ENCODE peak calls at places on chromosomes 7 and 10, in four cellular contexts. U, E, F and V are unnamed samples.

GRCh38 chr7:27095897-27096755 is at the start of gene HOXA1:
- DNase-seq in U (no peak), E (peak), F (peak), V (peak)

GRCh38 chr7:7330997-7331396 is 148.7 kb downstream of the C1GALT1 start:
- DNase-seq in U (peak), E (no peak), F (peak), V (no peak)

GRCh38 chr10:100784126-100784525 is 38.7 kb downstream of the PAX2 start:
- DNase-seq in U (no peak), E (no peak), F (no peak), V (no peak)

GRCh38 chr7:71348751-71349415 is 216.9 kb downstream of the GALNT17 start:
- DNase-seq in U (no peak), E (no peak), F (no peak), V (no peak)

GRCh38 chr10:73818402-73818801 is 7.0 kb upstream of the NDST2 start:
- DNase-seq in U (no peak), E (no peak), F (no peak), V (no peak)

GRCh38 chr10:79446451-79447020 is 1.1 kb upstream of the ZCCHC24 start:
- DNase-seq in U (peak), E (no peak), F (no peak), V (no peak)

GRCh38 chr7:55476071-55476803 is 96.1 kb downstream of the VOPP1 start:
- DNase-seq in U (no peak), E (no peak), F (no peak), V (no peak)

GRCh38 chr10:119139464-119140067 is 25.9 kb downstream of the SFXN4 start:
- DNase-seq in U (peak), E (no peak), F (peak), V (peak)

GRCh38 chr7:157522189-157522588 is 185.4 kb downstream of the DNAJB6 start:
- DNase-seq in U (no peak), E (no peak), F (no peak), V (peak)

GRCh38 chr10:114577133-114577532 is 80.9 kb downstream of the ABLIM1 start:
- DNase-seq in U (no peak), E (no peak), F (peak), V (no peak)

GRCh38 chr10:131396108-131397010 is 84.8 kb upstream of the TCERG1L start:
- DNase-seq in U (peak), E (no peak), F (peak), V (no peak)

GRCh38 chr10:79928028-79928583 is 20.8 kb downstream of the SFTPD start:
- DNase-seq in U (no peak), E (no peak), F (no peak), V (peak)

GRCh38 chr7:12893292-12893691 is 205.9 kb downstream of the ARL4A start:
- DNase-seq in U (no peak), E (no peak), F (no peak), V (no peak)

GRCh38 chr7:105387621-105388372 is 924 bp downstream of the SRPK2 start:
- DNase-seq in U (peak), E (no peak), F (peak), V (peak)

GRCh38 chr7:117715784-117716445 is 157.3 kb downstream of the CTTNBP2 start:
- DNase-seq in U (peak), E (no peak), F (peak), V (peak)

GRCh38 chr7:37952240-37952639 is 31.8 kb downstream of the EPDR1 start:
- DNase-seq in U (no peak), E (no peak), F (no peak), V (no peak)

GRCh38 chr7:39249635-39250034 is 271.9 kb downstream of the POU6F2 start:
- DNase-seq in U (no peak), E (no peak), F (no peak), V (no peak)

GRCh38 chr10:61110936-61111335 is 167.0 kb upstream of the RHOBTB1 start:
- DNase-seq in U (no peak), E (no peak), F (no peak), V (no peak)

GRCh38 chr10:102781089-102781920 is 37.6 kb downstream of the WBP1L start:
- DNase-seq in U (no peak), E (no peak), F (no peak), V (no peak)

GRCh38 chr10:131131726-131132561 is 179.6 kb downstream of the TCERG1L start:
- DNase-seq in U (no peak), E (no peak), F (no peak), V (no peak)

GRCh38 chr10:38072552-38072951 is 21.6 kb upstream of the ZNF37A start:
- DNase-seq in U (no peak), E (no peak), F (no peak), V (no peak)

GRCh38 chr10:11612004-11613001 is 853 bp upstream of the USP6NL start:
- DNase-seq in U (no peak), E (no peak), F (no peak), V (no peak)

GRCh38 chr10:31098091-31098490 is 66.4 kb upstream of the ZNF438 start:
- DNase-seq in U (no peak), E (no peak), F (no peak), V (no peak)

GRCh38 chr10:31100662-31101061 is 69.0 kb upstream of the ZNF438 start:
- DNase-seq in U (no peak), E (no peak), F (no peak), V (no peak)

GRCh38 chr10:31100176-31100575 is 68.5 kb upstream of the ZNF438 start:
- DNase-seq in U (no peak), E (peak), F (no peak), V (no peak)

GRCh38 chr10:31099664-31100063 is 68.0 kb upstream of the ZNF438 start:
- DNase-seq in U (no peak), E (no peak), F (peak), V (peak)

GRCh38 chr10:31099101-31099500 is 67.4 kb upstream of the ZNF438 start:
- DNase-seq in U (no peak), E (no peak), F (no peak), V (no peak)
- TF ChIP-seq USF2 in U (no peak), E (no peak), F (no peak), V (no peak)

DNA sequence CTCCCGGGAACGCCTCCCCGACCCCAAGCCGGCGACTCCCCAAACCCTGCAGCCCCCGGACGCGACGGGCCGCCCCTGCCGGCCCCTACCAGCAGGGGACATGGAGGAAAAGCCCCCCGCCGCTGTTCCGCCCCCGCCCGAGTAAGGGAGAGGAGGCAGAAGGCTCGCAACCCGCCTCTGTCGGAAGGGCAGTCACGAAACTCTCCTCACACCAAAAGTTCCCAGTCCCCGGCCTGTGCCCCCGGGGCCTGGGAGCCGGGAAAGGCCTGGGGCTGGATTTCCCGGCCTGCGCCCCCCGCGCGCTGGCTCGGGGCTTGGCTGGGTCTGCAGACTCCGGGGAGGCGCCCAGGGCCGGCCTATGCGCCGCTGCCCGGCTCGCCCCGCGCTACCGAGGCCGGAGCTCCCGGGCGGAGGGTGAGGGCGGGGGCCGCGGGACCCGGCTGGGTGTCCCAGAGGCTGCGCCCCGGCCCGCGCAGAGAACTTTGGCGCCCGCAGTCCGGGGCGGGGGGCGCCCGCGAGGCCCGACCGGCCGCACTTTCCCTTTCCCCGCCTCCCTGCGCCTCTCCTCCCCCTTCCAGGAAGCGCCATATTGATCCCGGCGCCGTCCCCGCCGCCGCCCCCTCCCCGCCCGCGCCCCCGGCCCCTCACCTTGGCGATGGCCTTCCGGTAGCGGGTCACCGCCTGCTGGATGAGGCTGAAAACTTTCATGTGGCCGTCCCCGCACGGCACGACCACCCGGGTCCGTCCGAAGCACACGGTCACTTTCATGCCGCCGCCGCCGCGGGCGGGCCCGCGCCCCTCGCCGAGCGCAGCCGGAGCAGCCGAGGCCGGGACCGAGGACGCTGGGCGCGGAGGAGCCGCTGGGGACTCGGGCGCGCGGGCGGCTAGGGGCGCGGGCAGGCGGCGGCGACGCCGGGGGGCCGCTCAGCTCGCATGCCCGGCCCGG is 595 bp downstream of the PARD3 start:
- DNase-seq in U (peak), E (no peak), F (peak), V (peak)
- TF ChIP-seq USF2 in U (no peak), E (no peak), F (no peak), V (no peak)

GRCh38 chr7:87218941-87219544 is 489 bp downstream of the TMEM243 start:
- DNase-seq in U (peak), E (no peak), F (peak), V (peak)
- TF ChIP-seq USF2 in U (no peak), E (no peak), F (no peak), V (no peak)

GRCh38 chr10:24701447-24701846 is 22.2 kb downstream of the ARHGAP21 start:
- DNase-seq in U (no peak), E (peak), F (no peak), V (no peak)
- TF ChIP-seq USF2 in U (no peak), E (no peak), F (no peak), V (no peak)

GRCh38 chr7:88761779-88762178 is 2.3 kb downstream of the ZNF804B start:
- DNase-seq in U (peak), E (no peak), F (no peak), V (no peak)

GRCh38 chr7:88757371-88757770 is 2.1 kb upstream of the ZNF804B start:
- DNase-seq in U (no peak), E (no peak), F (no peak), V (no peak)

GRCh38 chr7:88758355-88759215 is 915 bp upstream of the ZNF804B start:
- DNase-seq in U (peak), E (no peak), F (no peak), V (peak)

GRCh38 chr7:88759956-88760515 is 536 bp downstream of the ZNF804B start:
- DNase-seq in U (no peak), E (no peak), F (no peak), V (no peak)

DNA sequence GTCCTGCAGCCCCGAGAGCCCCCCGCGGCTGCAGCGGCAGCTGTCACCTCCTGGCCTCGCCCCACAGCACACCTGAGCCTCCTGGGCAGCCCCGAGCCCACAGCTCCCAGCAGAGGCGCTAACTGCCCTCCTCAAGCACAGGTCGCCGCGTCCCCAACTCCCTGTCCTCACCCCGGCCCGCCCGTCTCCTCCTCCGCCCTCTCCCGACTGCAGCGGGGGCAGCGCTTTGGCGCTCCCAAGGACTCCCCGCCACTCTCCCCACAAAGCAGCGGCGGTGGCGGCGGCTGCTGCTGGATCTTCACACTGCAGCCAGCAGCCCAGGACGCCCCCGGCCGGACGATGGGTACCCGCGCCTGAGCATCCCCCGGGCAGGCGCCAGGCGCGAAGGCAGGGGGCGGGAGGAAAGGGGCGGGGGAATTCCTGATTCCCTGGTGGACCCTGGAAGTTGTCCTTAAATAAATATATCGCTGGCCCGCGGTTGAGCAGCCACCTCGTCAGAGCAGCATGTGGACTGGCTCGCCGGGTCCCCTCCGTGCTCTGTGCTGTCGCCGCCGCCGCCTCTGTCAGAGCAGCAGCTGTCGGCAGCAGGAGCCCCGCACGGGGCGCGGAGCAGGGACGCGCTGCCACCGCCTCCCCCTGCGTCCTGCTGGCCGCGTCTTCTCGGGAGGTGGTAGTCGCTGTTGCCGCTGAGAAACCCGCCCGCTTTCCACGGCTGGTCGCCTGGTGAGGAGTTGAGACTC is at the start of gene ZNF804B:
- DNase-seq in U (peak), E (no peak), F (no peak), V (peak)
- TF ChIP-seq USF2 in U (no peak), E (no peak), F (no peak), V (no peak)

GRCh38 chr10:3100856-3101640 is 33.7 kb downstream of the PFKP start:
- DNase-seq in U (no peak), E (no peak), F (no peak), V (no peak)
- TF ChIP-seq USF2 in U (no peak), E (no peak), F (no peak), V (no peak)

GRCh38 chr7:22591271-22591670 is 91.3 kb upstream of the STEAP1B start:
- DNase-seq in U (no peak), E (no peak), F (no peak), V (no peak)

GRCh38 chr7:22598318-22598717 is 98.3 kb upstream of the STEAP1B start:
- DNase-seq in U (no peak), E (no peak), F (no peak), V (no peak)

GRCh38 chr7:22597845-22598244 is 97.9 kb upstream of the STEAP1B start:
- DNase-seq in U (no peak), E (no peak), F (no peak), V (no peak)

GRCh38 chr7:22596763-22597434 is 96.9 kb upstream of the STEAP1B start:
- DNase-seq in U (no peak), E (no peak), F (no peak), V (no peak)

GRCh38 chr7:22594020-22594419 is 94.0 kb upstream of the STEAP1B start:
- DNase-seq in U (no peak), E (no peak), F (no peak), V (no peak)
- TF ChIP-seq USF2 in U (no peak), E (no peak), F (no peak), V (no peak)